ENCODE peak calls at places on chromosomes 5 and 9, in six cellular contexts. O, V, H, N, L and Y are unnamed samples.

GRCh38 chr5:60841361-60841760 is 2.7 kb downstream of the ELOVL7 start:
- DNase-seq in O (no peak), V (no peak), H (no peak), N (no peak), L (no peak), Y (no peak)

GRCh38 chr5:2741946-2742345 is 9.5 kb downstream of the IRX2 start:
- DNase-seq in O (no peak), V (peak; percentile 3), H (no peak), N (no peak), L (no peak), Y (no peak)

GRCh38 chr9:109769250-109769649 is 10.7 kb upstream of the PALM2AKAP2 start:
- DNase-seq in O (no peak), V (peak; percentile 51), H (no peak), N (no peak), L (no peak), Y (no peak)

GRCh38 chr9:21450733-21451394 is 10.6 kb downstream of the IFNA1 start:
- DNase-seq in O (peak; percentile 56), V (peak; percentile 73), H (no peak), N (peak; percentile 55), L (peak; percentile 6), Y (no peak)

GRCh38 chr9:93891050-93891449 is 64.1 kb downstream of the BARX1 start:
- DNase-seq in O (no peak), V (no peak), H (no peak), N (no peak), L (no peak), Y (no peak)

GRCh38 chr9:130765135-130766030 is 69.7 kb upstream of the ABL1 start:
- DNase-seq in O (no peak), V (peak; percentile 28), H (no peak), N (peak; percentile 73), L (no peak), Y (no peak)

GRCh38 chr5:53930457-53930856 is 370.0 kb downstream of the NDUFS4 start:
- DNase-seq in O (peak; percentile 31), V (peak; percentile 29), H (no peak), N (peak; percentile 76), L (no peak), Y (no peak)

GRCh38 chr5:54385994-54386393 is 69.5 kb upstream of the HSPB3 start:
- DNase-seq in O (peak; percentile 58), V (peak; percentile 45), H (no peak), N (peak; percentile 57), L (no peak), Y (no peak)

GRCh38 chr5:160850439-160850838 is 1.6 kb downstream of the ATP10B start:
- DNase-seq in O (no peak), V (no peak), H (no peak), N (no peak), L (no peak), Y (no peak)

GRCh38 chr5:10511741-10512640 is 51.9 kb upstream of the ANKRD33B start:
- DNase-seq in O (no peak), V (no peak), H (no peak), N (no peak), L (no peak), Y (no peak)

GRCh38 chr9:104980039-104980654 is 52.2 kb upstream of the ABCA1 start:
- DNase-seq in O (no peak), V (no peak), H (no peak), N (peak; percentile 33), L (no peak), Y (no peak)

GRCh38 chr9:17622166-17622565 is 43.3 kb downstream of the SH3GL2 start:
- DNase-seq in O (no peak), V (no peak), H (no peak), N (no peak), L (no peak), Y (no peak)

GRCh38 chr9:129643706-129644105 is 1.8 kb upstream of the ASB6 start:
- DNase-seq in O (no peak), V (no peak), H (no peak), N (no peak), L (no peak), Y (no peak)

GRCh38 chr9:121680236-121680635 is 28.8 kb downstream of the DAB2IP start:
- DNase-seq in O (no peak), V (no peak), H (peak; percentile 37), N (no peak), L (no peak), Y (no peak)

GRCh38 chr9:112380102-112380581 is at the start of gene HSDL2:
- DNase-seq in O (peak; percentile 54), V (peak; percentile 35), H (no peak), N (peak; percentile 38), L (no peak), Y (no peak)

GRCh38 chr9:127449332-127449966 is 1.8 kb downstream of the RPL12 start:
- DNase-seq in O (no peak), V (no peak), H (peak; percentile 18), N (no peak), L (no peak), Y (no peak)
- H3K4me3 ChIP-seq in O (peak overlapping the region; percentile 74), V (peak overlapping the region; percentile 96), H (peak overlapping the region; percentile 91), N (peak overlapping the region; percentile 78), L (peak overlapping the region; percentile 96), Y (peak overlapping the region; percentile 91)

DNA sequence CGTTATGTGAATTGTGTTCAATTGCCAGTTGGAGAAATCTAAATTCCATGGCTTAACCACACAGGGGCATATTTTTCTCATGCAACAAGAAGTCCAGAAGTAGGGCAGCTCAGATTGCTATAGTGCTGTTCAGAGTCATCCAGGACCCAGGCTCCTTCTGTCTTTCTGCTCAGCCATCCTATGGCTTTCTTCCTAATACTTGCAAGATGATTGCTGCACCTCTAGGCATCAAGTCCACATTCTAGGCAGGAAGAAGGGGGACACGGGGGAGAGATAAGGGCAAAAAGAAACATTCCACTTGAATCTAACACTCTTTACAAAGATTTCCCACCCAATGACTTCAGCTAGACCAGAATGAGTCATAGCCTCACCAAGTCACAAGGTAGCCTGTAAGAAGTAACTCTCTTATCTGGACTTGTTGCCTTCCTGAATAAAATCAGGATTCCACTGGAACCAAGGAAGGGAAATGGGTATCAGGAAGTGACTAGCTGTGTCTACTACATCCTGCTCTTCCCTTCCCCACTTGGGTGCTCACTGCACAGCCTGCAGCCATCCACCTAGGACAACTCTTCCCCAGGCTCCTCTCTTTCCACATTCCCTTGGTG is 5.3 kb downstream of the ERAP2 start:
- DNase-seq in O (peak; percentile 79), V (peak; percentile 40), H (no peak), N (peak; percentile 89), L (peak; percentile 18), Y (peak; percentile 27)
- TF ChIP-seq CTCF in O (no peak), V (no peak), H (no peak), N (no peak), L (no peak), Y (no peak)

GRCh38 chr9:33167949-33168535 is 906 bp upstream of the B4GALT1 start:
- DNase-seq in O (no peak), V (no peak), H (no peak), N (no peak), L (no peak), Y (no peak)
- H3K4me3 ChIP-seq in O (peak overlapping the region; percentile 52), V (peak overlapping the region; percentile 59), H (peak overlapping the region; percentile 55), N (peak overlapping the region; percentile 49), L (peak overlapping the region; percentile 62), Y (peak overlapping the region; percentile 95)

GRCh38 chr5:103442756-103443155 is 119.8 kb downstream of the NUDT12 start:
- DNase-seq in O (no peak), V (no peak), H (no peak), N (no peak), L (no peak), Y (no peak)

GRCh38 chr5:103444333-103445038 is 118.1 kb downstream of the NUDT12 start:
- DNase-seq in O (no peak), V (no peak), H (no peak), N (no peak), L (no peak), Y (no peak)

GRCh38 chr5:103439007-103439406 is 123.6 kb downstream of the NUDT12 start:
- DNase-seq in O (no peak), V (no peak), H (no peak), N (no peak), L (no peak), Y (no peak)

GRCh38 chr5:103445426-103446035 is 117.1 kb downstream of the NUDT12 start:
- DNase-seq in O (no peak), V (no peak), H (no peak), N (no peak), L (no peak), Y (no peak)

DNA sequence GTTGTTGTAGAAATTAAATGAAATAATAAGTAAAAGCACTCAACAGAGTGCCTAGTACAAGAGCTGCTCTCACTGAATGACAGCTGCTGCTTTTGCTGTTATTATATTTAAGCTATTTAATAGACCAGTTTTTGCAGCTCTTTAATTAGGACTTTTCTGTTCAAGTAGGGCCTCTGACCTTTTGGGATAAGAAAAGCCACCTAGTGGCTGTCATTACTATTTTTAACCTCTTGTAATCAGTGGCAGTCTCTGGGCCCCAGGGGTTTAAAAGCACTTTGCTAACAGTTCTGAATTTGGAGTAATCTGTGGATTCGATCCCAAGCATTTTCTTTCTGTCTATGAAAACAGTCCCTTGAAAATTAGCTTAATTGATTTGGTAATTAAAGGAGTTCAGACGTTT is 121.1 kb downstream of the NUDT12 start:
- DNase-seq in O (no peak), V (no peak), H (no peak), N (no peak), L (no peak), Y (no peak)
- TF ChIP-seq CTCF in O (no peak), V (peak; percentile 18), H (no peak), N (peak; percentile 10), L (peak; percentile 15), Y (peak; percentile 13)

GRCh38 chr5:88882321-88883038 is 504 bp downstream of the MEF2C start:
- DNase-seq in O (peak; percentile 16), V (peak; percentile 4), H (no peak), N (peak; percentile 29), L (no peak), Y (no peak)
- H3K4me3 ChIP-seq in O (peak overlapping the region; percentile 69), V (peak overlapping the region; percentile 74), H (peak overlapping the region; percentile 70), N (peak overlapping the region; percentile 67), L (peak overlapping the region; percentile 71), Y (peak overlapping the region; percentile 63)

DNA sequence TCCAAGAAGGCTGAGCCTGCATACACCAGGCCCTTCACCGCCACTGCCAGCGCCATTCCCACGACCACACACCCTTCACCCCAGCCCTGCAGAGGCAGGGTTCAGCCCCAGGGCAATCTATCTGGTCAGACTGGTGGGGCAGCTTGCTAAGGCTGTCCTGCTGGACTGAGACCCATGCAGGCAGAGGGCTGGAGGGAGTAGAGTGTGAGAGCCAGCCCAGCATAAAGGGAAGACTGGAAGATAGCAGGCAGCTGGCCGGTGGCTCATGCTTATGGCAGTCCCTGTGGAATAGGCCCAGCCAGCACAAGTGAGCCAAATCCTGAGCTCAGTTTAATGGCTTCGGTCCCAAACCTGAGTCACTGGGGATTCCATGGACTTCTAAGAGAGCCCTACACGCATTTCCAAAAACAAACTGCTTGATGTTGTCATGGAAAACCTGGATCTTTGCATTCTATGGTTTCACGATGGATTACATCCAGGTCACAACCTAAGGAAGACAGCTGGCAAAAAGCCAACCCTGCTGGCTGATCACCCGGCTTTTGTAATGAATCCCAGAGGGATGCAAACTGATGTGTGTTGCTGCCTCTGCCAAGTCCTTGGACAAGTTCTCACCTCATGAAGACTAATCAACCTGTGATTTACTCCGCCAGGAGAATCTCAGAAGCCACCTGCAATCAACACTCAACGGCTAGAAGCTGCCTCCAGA is 143.7 kb downstream of the LHFPL2 start:
- DNase-seq in O (peak; percentile 100), V (peak; percentile 99), H (peak; percentile 92), N (peak; percentile 100), L (peak; percentile 99), Y (peak; percentile 100)
- TF ChIP-seq CTCF in O (no peak), V (no peak), H (no peak), N (no peak), L (no peak), Y (no peak)

GRCh38 chr9:694499-695154 is 146.9 kb upstream of the DMRT1 start:
- DNase-seq in O (peak; percentile 77), V (peak; percentile 90), H (no peak), N (peak; percentile 86), L (peak; percentile 60), Y (no peak)
- H3K4me3 ChIP-seq in O (peak overlapping the region; percentile 9), V (peak overlapping the region; percentile 51), H (peak overlapping the region; percentile 27), N (no peak overlapping the region), L (peak overlapping the region; percentile 49), Y (peak overlapping the region; percentile 26)

GRCh38 chr9:137642118-137642601 is 23.4 kb downstream of the EHMT1 start:
- DNase-seq in O (no peak), V (no peak), H (no peak), N (no peak), L (no peak), Y (no peak)
- TF ChIP-seq CTCF in O (no peak), V (no peak), H (no peak), N (no peak), L (no peak), Y (no peak)